ENCODE peak calls at places on chromosomes 16 and 17, in six cellular contexts. L is kidney, E is A549, U is neural progenitor cell, M is body of pancreas, T is astrocyte of the spinal cord. A is an unnamed sample.

GRCh38 chr16:86389566-86390328 is 120.6 kb upstream of the FOXF1 start:
- DNase-seq in L (no peak), E (no peak), U (no peak), M (no peak), T (no peak), A (no peak)

GRCh38 chr16:4085405-4085970 is 30.8 kb downstream of the ADCY9 start:
- DNase-seq in L (no peak), E (no peak), U (no peak), M (no peak), T (no peak), A (no peak)

GRCh38 chr16:29900102-29900887 is at the start of gene ASPHD1:
- DNase-seq in L (peak), E (peak), U (peak), M (peak), T (peak), A (peak)

GRCh38 chr17:59093702-59094231 is 12.9 kb downstream of the TRIM37 start:
- DNase-seq in L (no peak), E (peak), U (no peak), M (peak), T (peak), A (no peak)

GRCh38 chr16:56667581-56668571 is at the start of gene MT1G:
- DNase-seq in L (peak), E (no peak), U (no peak), M (peak), T (peak), A (no peak)

GRCh38 chr17:44310612-44311376 is 2.4 kb downstream of the RUNDC3A start:
- DNase-seq in L (no peak), E (no peak), U (no peak), M (no peak), T (no peak), A (no peak)

GRCh38 chr17:56176101-56176500 is 22.8 kb downstream of the ANKFN1 start:
- DNase-seq in L (no peak), E (no peak), U (no peak), M (no peak), T (peak), A (no peak)

GRCh38 chr16:30354423-30355143 is 525 bp downstream of the CD2BP2 start:
- DNase-seq in L (peak), E (no peak), U (peak), M (no peak), T (no peak), A (no peak)

GRCh38 chr17:37614391-37614790 is 5.2 kb upstream of the SYNRG start:
- DNase-seq in L (no peak), E (no peak), U (no peak), M (no peak), T (peak), A (no peak)

GRCh38 chr16:24482681-24483202 is 56.6 kb upstream of the RBBP6 start:
- DNase-seq in L (no peak), E (no peak), U (peak), M (no peak), T (no peak), A (no peak)

GRCh38 chr17:52106070-52106469 is 52.4 kb downstream of the CA10 start:
- DNase-seq in L (no peak), E (no peak), U (no peak), M (no peak), T (no peak), A (no peak)

GRCh38 chr16:88754912-88755744 is 29.9 kb downstream of the PIEZO1 start:
- DNase-seq in L (no peak), E (no peak), U (peak), M (no peak), T (peak), A (peak)

GRCh38 chr17:66695098-66695497 is 139.8 kb upstream of the CACNG5 start:
- DNase-seq in L (no peak), E (no peak), U (no peak), M (no peak), T (no peak), A (no peak)

GRCh38 chr16:48877946-48878345 is 268.0 kb upstream of the N4BP1 start:
- DNase-seq in L (no peak), E (no peak), U (no peak), M (no peak), T (no peak), A (no peak)

GRCh38 chr16:15932939-15933338 is 16.5 kb upstream of the ABCC1 start:
- DNase-seq in L (no peak), E (no peak), U (no peak), M (no peak), T (no peak), A (no peak)

GRCh38 chr16:54505479-54506247 is 219.1 kb upstream of the IRX3 start:
- DNase-seq in L (no peak), E (no peak), U (no peak), M (no peak), T (no peak), A (no peak)

GRCh38 chr17:50539762-50540440 is 7.1 kb upstream of the SPATA20 start:
- DNase-seq in L (peak), E (no peak), U (no peak), M (no peak), T (no peak), A (no peak)

GRCh38 chr17:45834471-45835396 is 9.9 kb upstream of the SPPL2C start:
- DNase-seq in L (no peak), E (peak), U (no peak), M (no peak), T (no peak), A (no peak)

GRCh38 chr17:13001991-13002615 is 15.7 kb downstream of the ELAC2 start:
- DNase-seq in L (peak), E (no peak), U (no peak), M (no peak), T (no peak), A (no peak)

GRCh38 chr16:3004319-3004718 is 8.4 kb upstream of the CLDN9 start:
- DNase-seq in L (no peak), E (no peak), U (peak), M (no peak), T (no peak), A (no peak)

GRCh38 chr16:3004781-3005284 is 7.9 kb upstream of the CLDN9 start:
- DNase-seq in L (no peak), E (peak), U (peak), M (peak), T (no peak), A (no peak)

GRCh38 chr16:3001316-3001715 is 11.4 kb upstream of the CLDN9 start:
- DNase-seq in L (no peak), E (no peak), U (peak), M (no peak), T (no peak), A (no peak)

GRCh38 chr16:3000540-3000939 is 12.2 kb upstream of the CLDN9 start:
- DNase-seq in L (no peak), E (no peak), U (no peak), M (no peak), T (no peak), A (no peak)

GRCh38 chr16:3003582-3004270 is 9.0 kb upstream of the CLDN9 start:
- DNase-seq in L (peak), E (peak), U (peak), M (peak), T (peak), A (peak)
- H3K4me3 ChIP-seq in L (no peak), E (peak), U (no peak), M (no peak), T (no peak), A (no peak)

DNA sequence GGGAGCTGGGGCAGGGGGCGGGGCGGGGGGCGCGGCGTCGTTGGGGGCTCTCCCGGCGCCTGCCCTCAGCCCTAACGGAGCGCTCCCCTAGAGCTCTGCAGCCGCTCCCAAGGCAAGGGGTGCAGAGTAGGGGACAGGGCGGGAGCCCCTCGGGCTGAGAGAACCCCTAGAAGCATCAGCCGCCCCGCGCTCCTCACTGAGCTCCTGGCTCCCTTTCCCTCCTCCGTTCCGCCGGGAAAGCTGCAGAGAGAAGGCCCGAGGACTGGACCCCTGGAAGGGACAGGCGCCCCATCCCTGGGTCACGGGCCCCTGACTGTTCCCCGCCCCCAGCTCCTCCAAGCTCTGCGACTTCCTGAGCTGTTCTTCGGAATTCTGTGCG is 232 bp upstream of the PLXDC1 start:
- DNase-seq in L (peak), E (no peak), U (no peak), M (no peak), T (no peak), A (no peak)
- H3K4me3 ChIP-seq in L (no peak), E (no peak), U (peak), M (no peak), T (peak), A (no peak)

GRCh38 chr17:65182233-65182632 is 45.1 kb downstream of the RGS9 start:
- DNase-seq in L (no peak), E (no peak), U (no peak), M (no peak), T (no peak), A (no peak)
- H3K4me3 ChIP-seq in L (no peak), E (no peak), U (no peak), M (no peak), T (no peak), A (no peak)

GRCh38 chr17:4500188-4500565 is 1.5 kb downstream of the SPNS2 start:
- DNase-seq in L (no peak), E (peak), U (no peak), M (no peak), T (no peak), A (no peak)

GRCh38 chr17:4502466-4503154 is 3.9 kb downstream of the SPNS2 start:
- DNase-seq in L (no peak), E (no peak), U (no peak), M (no peak), T (no peak), A (no peak)

GRCh38 chr17:4503283-4504005 is 4.8 kb downstream of the SPNS2 start:
- DNase-seq in L (no peak), E (no peak), U (no peak), M (no peak), T (no peak), A (no peak)

GRCh38 chr17:4499431-4500187 is 928 bp downstream of the SPNS2 start:
- DNase-seq in L (peak), E (peak), U (peak), M (no peak), T (no peak), A (peak)

DNA sequence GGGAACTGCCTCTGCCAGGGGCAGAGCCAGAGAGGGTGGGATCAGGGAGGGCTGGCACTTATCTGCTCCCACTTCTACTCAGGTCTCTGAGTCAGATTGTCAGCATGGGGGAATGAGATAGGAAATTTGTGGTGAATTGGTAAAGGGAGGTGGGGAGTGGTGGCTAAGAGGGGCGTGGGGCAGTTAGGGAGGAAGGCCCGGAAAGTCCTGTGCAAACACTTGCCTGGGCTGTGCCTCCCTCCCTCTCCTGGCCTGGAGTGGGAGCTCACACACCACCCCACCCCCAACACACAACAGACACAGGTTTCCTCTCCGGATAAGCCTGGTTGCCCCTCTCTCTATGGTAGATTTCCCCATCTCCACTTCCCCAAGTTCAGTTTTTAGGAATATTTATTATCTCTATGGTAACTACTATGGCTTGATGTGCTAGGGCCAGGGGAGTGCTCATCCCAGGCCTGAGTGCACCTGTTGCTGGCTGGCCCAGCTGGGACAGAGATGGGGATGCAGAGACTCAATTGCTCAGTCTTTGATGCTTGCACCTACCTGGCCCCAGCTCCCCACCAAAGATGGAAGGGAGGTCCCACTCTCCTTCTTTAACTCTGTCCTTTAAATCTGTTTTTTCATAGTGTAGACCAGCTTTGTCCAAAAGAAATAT is 2.7 kb downstream of the SPNS2 start:
- DNase-seq in L (no peak), E (no peak), U (no peak), M (no peak), T (no peak), A (no peak)
- H3K4me3 ChIP-seq in L (no peak), E (no peak), U (no peak), M (no peak), T (no peak), A (no peak)

GRCh38 chr17:2214887-2215615 is 88.5 kb downstream of the SMG6 start:
- DNase-seq in L (no peak), E (no peak), U (peak), M (no peak), T (peak), A (peak)

GRCh38 chr17:2211661-2212327 is 91.8 kb downstream of the SMG6 start:
- DNase-seq in L (no peak), E (no peak), U (no peak), M (no peak), T (no peak), A (no peak)

GRCh38 chr17:2214047-2214717 is 89.4 kb downstream of the SMG6 start:
- DNase-seq in L (peak), E (no peak), U (peak), M (no peak), T (peak), A (no peak)

GRCh38 chr17:2212328-2212981 is 91.1 kb downstream of the SMG6 start:
- DNase-seq in L (no peak), E (no peak), U (no peak), M (no peak), T (peak), A (no peak)

GRCh38 chr17:2213291-2213960 is 90.2 kb downstream of the SMG6 start:
- DNase-seq in L (no peak), E (no peak), U (no peak), M (no peak), T (peak), A (no peak)
- H3K4me3 ChIP-seq in L (no peak), E (no peak), U (no peak), M (no peak), T (peak), A (no peak)

DNA sequence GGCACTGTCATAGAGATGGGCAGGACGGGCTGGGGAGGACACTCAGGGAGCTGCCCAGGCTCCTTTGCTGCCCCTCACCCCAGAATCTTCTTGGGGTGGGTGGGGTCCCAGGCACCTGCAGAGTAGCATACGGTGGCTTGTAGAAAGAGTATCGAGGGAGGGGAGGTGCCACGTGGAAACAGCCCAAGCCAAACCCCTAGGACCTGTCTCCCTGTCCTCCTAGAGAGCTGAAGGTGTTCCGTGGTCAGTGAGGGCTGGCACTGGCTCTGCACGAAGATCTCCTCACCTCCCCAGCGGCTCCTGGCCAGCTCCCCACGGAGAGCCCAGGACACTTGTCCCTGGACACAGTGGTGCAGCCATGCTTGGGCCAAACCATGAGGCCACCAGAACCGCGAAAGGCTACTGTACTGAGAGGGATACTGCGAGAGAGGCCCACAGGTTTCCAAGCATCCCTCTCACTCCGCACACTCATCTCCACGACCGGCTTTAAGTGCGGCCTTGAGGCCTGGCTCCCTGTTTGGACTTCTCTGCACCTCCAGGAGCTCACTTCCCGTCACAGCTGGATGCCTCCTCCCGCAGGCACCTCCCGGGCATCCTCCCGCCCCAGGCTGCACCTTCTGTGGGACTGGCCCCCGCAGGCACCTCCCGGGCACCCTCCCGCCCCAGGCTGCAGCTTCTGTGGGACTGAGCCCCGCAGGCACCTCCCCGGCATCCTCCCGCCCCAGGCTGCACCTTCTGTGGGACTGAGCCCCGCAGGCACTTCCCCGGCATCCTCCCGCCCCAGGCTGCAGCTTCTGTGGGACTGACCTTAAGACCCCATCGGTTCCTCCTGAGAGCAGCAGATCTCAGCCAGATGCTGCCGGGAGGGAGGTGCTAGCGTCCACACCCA is 2.0 kb upstream of the MAFG start:
- DNase-seq in L (peak), E (no peak), U (no peak), M (no peak), T (no peak), A (no peak)
- H3K4me3 ChIP-seq in L (no peak), E (peak), U (no peak), M (no peak), T (no peak), A (no peak)